ENCODE peak calls at places on chromosomes 3 and 15, in seven cellular contexts. K, L, A, C, W, Q and H are unnamed samples.

GRCh38 chr3:177693596-177693995 is 496.3 kb upstream of the TBL1XR1 start:
- DNase-seq in K (no peak), L (no peak), A (no peak), C (no peak), W (no peak), Q (no peak), H (no peak)

GRCh38 chr3:184334470-184335158 is 2.8 kb upstream of the FAM131A start:
- DNase-seq in K (peak), L (no peak), A (peak), C (no peak), W (no peak), Q (peak), H (no peak)

GRCh38 chr3:59809016-59809415 is 759.2 kb upstream of the CFAP20DC start:
- DNase-seq in K (peak), L (no peak), A (no peak), C (no peak), W (no peak), Q (peak), H (no peak)

GRCh38 chr3:186318135-186318534 is 43.9 kb downstream of the DGKG start:
- DNase-seq in K (no peak), L (no peak), A (no peak), C (no peak), W (no peak), Q (peak), H (no peak)

GRCh38 chr15:88637436-88637835 is 1.4 kb upstream of the ISG20 start:
- DNase-seq in K (no peak), L (no peak), A (peak), C (no peak), W (no peak), Q (no peak), H (no peak)

GRCh38 chr15:45088801-45089711 is 24.9 kb downstream of the DUOX2 start:
- DNase-seq in K (no peak), L (no peak), A (no peak), C (no peak), W (no peak), Q (no peak), H (no peak)

GRCh38 chr15:80906159-80906775 is 83.4 kb downstream of the MESD start:
- DNase-seq in K (peak), L (no peak), A (peak), C (no peak), W (no peak), Q (no peak), H (no peak)

GRCh38 chr15:63969652-63970421 is 76.4 kb downstream of the DAPK2 start:
- DNase-seq in K (no peak), L (peak), A (no peak), C (no peak), W (no peak), Q (no peak), H (no peak)

GRCh38 chr3:116238863-116239262 is 206.4 kb downstream of the LSAMP start:
- DNase-seq in K (no peak), L (no peak), A (no peak), C (no peak), W (no peak), Q (no peak), H (no peak)

GRCh38 chr3:63471781-63472180 is 180.7 kb upstream of the SNTN start:
- DNase-seq in K (no peak), L (no peak), A (no peak), C (no peak), W (no peak), Q (no peak), H (no peak)

GRCh38 chr15:83250766-83251165 is 33.7 kb downstream of the BNC1 start:
- DNase-seq in K (peak), L (no peak), A (no peak), C (no peak), W (no peak), Q (no peak), H (no peak)

GRCh38 chr15:70473623-70474366 is 289.6 kb downstream of the UACA start:
- DNase-seq in K (peak), L (no peak), A (no peak), C (no peak), W (no peak), Q (no peak), H (no peak)

GRCh38 chr3:105584351-105584790 is 217.7 kb downstream of the ALCAM start:
- DNase-seq in K (no peak), L (no peak), A (no peak), C (no peak), W (peak), Q (no peak), H (no peak)

GRCh38 chr3:188099907-188100306 is 54.0 kb upstream of the LPP start:
- DNase-seq in K (no peak), L (no peak), A (no peak), C (no peak), W (no peak), Q (no peak), H (no peak)

GRCh38 chr3:9915252-9916141 is 1.4 kb upstream of the IL17RC start:
- DNase-seq in K (peak), L (peak), A (peak), C (peak), W (peak), Q (peak), H (peak)

GRCh38 chr3:101852983-101853382 is 3.7 kb downstream of the NFKBIZ start:
- DNase-seq in K (no peak), L (no peak), A (no peak), C (no peak), W (no peak), Q (no peak), H (no peak)

GRCh38 chr3:135965129-135965505 is 411 bp upstream of the PPP2R3A start:
- DNase-seq in K (no peak), L (no peak), A (no peak), C (no peak), W (no peak), Q (peak), H (no peak)

GRCh38 chr3:156256945-156257344 is 136.6 kb downstream of the KCNAB1 start:
- DNase-seq in K (no peak), L (no peak), A (no peak), C (no peak), W (no peak), Q (no peak), H (no peak)

GRCh38 chr15:39455502-39455991 is 125.3 kb upstream of the THBS1 start:
- DNase-seq in K (peak), L (no peak), A (no peak), C (no peak), W (no peak), Q (peak), H (no peak)

GRCh38 chr3:153277029-153277428 is 115.0 kb downstream of the RAP2B start:
- DNase-seq in K (peak), L (no peak), A (no peak), C (no peak), W (no peak), Q (no peak), H (no peak)

GRCh38 chr15:81536296-81536695 is 162.3 kb upstream of the TMC3 start:
- DNase-seq in K (no peak), L (no peak), A (no peak), C (no peak), W (no peak), Q (no peak), H (no peak)

GRCh38 chr15:32716216-32716959 is 1.4 kb upstream of the GREM1 start:
- DNase-seq in K (no peak), L (no peak), A (no peak), C (no peak), W (no peak), Q (no peak), H (no peak)

GRCh38 chr3:13822042-13822441 is 57.8 kb downstream of the WNT7A start:
- DNase-seq in K (peak), L (no peak), A (peak), C (no peak), W (no peak), Q (peak), H (no peak)

GRCh38 chr3:192130534-192131132 is 596.7 kb downstream of the FGF12 start:
- DNase-seq in K (no peak), L (peak), A (peak), C (peak), W (peak), Q (peak), H (peak)

GRCh38 chr3:110521019-110521418 is 550.6 kb upstream of the NECTIN3 start:
- DNase-seq in K (peak), L (no peak), A (no peak), C (no peak), W (no peak), Q (peak), H (no peak)

GRCh38 chr3:127781411-127782001 is 40.8 kb downstream of the MGLL start:
- DNase-seq in K (peak), L (peak), A (peak), C (no peak), W (no peak), Q (peak), H (no peak)

GRCh38 chr3:49707113-49707480 is 12.4 kb downstream of the AMIGO3 start:
- DNase-seq in K (peak), L (no peak), A (peak), C (no peak), W (no peak), Q (no peak), H (no peak)

GRCh38 chr3:10495003-10495402 is 10.4 kb downstream of the ATP2B2 start:
- DNase-seq in K (peak), L (peak), A (peak), C (no peak), W (peak), Q (peak), H (no peak)

GRCh38 chr15:69863446-69863845 is 234.3 kb downstream of the TLE3 start:
- DNase-seq in K (no peak), L (no peak), A (no peak), C (no peak), W (no peak), Q (no peak), H (no peak)

GRCh38 chr3:10334461-10334860 is 13.5 kb upstream of the SEC13 start:
- DNase-seq in K (peak), L (peak), A (peak), C (peak), W (peak), Q (peak), H (no peak)

GRCh38 chr3:43855674-43856299 is 165.0 kb downstream of the ABHD5 start:
- DNase-seq in K (peak), L (peak), A (no peak), C (peak), W (peak), Q (peak), H (peak)

GRCh38 chr15:62135532-62136134 is 29.5 kb downstream of the C2CD4B start:
- DNase-seq in K (peak), L (peak), A (no peak), C (no peak), W (no peak), Q (peak), H (no peak)

GRCh38 chr15:36595625-36596024 is 16.2 kb downstream of the CDIN1 start:
- DNase-seq in K (no peak), L (no peak), A (no peak), C (no peak), W (no peak), Q (no peak), H (no peak)

GRCh38 chr3:81349941-81350340 is 411.5 kb downstream of the GBE1 start:
- DNase-seq in K (no peak), L (no peak), A (no peak), C (no peak), W (no peak), Q (no peak), H (no peak)

DNA sequence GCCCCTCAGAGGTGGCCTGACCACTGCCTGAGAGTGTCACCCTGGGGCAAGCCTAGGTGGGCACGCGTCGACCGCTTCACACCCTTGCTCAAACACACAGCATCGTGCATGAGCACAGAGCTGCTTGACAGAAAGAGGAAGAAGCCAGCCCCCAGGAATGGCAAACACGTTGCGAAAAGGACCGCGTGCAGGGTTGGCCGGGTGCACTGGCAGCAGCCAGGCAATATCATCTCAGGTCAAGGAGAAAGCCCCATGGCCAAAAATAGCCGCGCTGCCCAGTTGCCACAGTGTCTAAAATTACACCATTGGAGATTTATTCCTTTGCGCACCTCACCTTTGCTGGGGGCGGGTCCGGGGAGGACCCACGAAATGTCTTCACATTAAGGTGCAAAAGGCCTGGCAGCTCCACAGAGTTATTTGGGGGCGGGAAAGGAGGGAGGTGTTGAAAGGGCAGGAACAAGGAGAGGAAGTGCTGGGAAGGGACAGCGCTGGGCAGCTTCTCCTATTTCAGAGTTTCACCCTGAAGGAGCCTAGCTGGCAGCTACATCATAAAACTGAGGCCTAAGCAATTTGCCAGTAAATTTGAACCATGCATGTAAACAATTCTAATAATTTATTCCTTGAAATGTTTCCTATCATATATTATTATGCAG is 44.7 kb upstream of the NR2F2 start:
- DNase-seq in K (peak), L (no peak), A (peak), C (no peak), W (peak), Q (no peak), H (no peak)
- TF ChIP-seq CTCF in K (no peak), L (no peak), A (no peak), C (no peak), W (no peak), Q (no peak), H (no peak)

GRCh38 chr3:87461443-87461842 is 185.1 kb upstream of the POU1F1 start:
- DNase-seq in K (no peak), L (no peak), A (no peak), C (no peak), W (no peak), Q (no peak), H (no peak)
- TF ChIP-seq CTCF in K (no peak), L (no peak), A (no peak), C (no peak), W (no peak), Q (no peak), H (no peak)

GRCh38 chr3:141782386-141782932 is 19.3 kb downstream of the GRK7 start:
- DNase-seq in K (no peak), L (no peak), A (no peak), C (no peak), W (peak), Q (no peak), H (no peak)
- TF ChIP-seq CTCF in K (no peak), L (no peak), A (peak), C (no peak), W (peak), Q (peak), H (no peak)

DNA sequence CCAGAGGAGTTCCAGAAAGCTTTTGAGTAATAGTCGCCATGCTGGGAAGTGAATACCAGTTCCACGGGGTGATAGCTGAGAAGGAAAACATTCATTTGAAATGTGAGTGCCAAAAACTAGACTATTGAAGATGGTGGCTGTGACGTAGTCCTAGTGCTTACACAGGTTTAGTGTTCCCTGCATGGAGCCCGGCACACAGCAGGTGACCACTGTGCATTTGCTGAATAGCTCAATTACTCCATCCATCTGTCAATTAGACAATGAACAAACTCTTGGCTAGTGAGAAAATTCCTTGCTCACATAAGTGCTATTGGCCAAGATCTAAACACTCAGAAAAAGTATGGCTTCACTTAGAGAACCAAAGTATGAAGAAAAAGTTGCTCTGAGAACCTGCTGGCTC is 448.1 kb upstream of the WNT5A start:
- DNase-seq in K (no peak), L (no peak), A (no peak), C (no peak), W (no peak), Q (no peak), H (no peak)
- TF ChIP-seq CTCF in K (no peak), L (no peak), A (no peak), C (no peak), W (no peak), Q (no peak), H (no peak)

GRCh38 chr15:52328680-52329079 is 33.1 kb upstream of the MYO5C start:
- DNase-seq in K (no peak), L (no peak), A (no peak), C (no peak), W (no peak), Q (no peak), H (no peak)

GRCh38 chr15:52329980-52330379 is 34.4 kb upstream of the MYO5C start:
- DNase-seq in K (no peak), L (no peak), A (no peak), C (no peak), W (no peak), Q (no peak), H (no peak)

GRCh38 chr15:52334491-52335160 is 39.0 kb upstream of the MYO5C start:
- DNase-seq in K (peak), L (no peak), A (no peak), C (no peak), W (no peak), Q (peak), H (no peak)

GRCh38 chr15:52329150-52329549 is 33.5 kb upstream of the MYO5C start:
- DNase-seq in K (no peak), L (peak), A (no peak), C (no peak), W (no peak), Q (no peak), H (no peak)

GRCh38 chr15:52331490-52332240 is 36.1 kb upstream of the MYO5C start:
- DNase-seq in K (peak), L (peak), A (no peak), C (peak), W (peak), Q (peak), H (no peak)
- TF ChIP-seq CTCF in K (peak), L (peak), A (peak), C (peak), W (peak), Q (peak), H (peak)